ENCODE peak calls at places on chromosomes 3 and 15, in five cellular contexts. C, L, X, U and Z are unnamed samples.

GRCh38 chr3:88809993-88810392 is 297.4 kb upstream of the EPHA3 start:
- DNase-seq in X (no peak), U (no peak), L (no peak), C (no peak), Z (peak; percentile 21)

GRCh38 chr15:29333261-29333660 is 63.6 kb upstream of the NSMCE3 start:
- DNase-seq in X (no peak), L (no peak), C (no peak), U (no peak), Z (no peak)

GRCh38 chr3:189365609-189366564 is 194.1 kb downstream of the TPRG1 start:
- DNase-seq in U (no peak), X (no peak), L (no peak), C (no peak), Z (no peak)

GRCh38 chr3:55818485-55818884 is 331.4 kb upstream of the WNT5A start:
- DNase-seq in C (no peak), L (no peak), U (no peak), X (no peak), Z (no peak)

GRCh38 chr3:180870008-180870733 is 42.3 kb upstream of the FXR1 start:
- DNase-seq in L (peak; percentile 49), X (peak; percentile 62), U (peak; percentile 52), C (no peak), Z (no peak)

GRCh38 chr3:195565716-195566115 is 18.0 kb downstream of the APOD start:
- DNase-seq in C (no peak), U (no peak), X (no peak), L (no peak), Z (no peak)

GRCh38 chr3:146019508-146019907 is 141.5 kb downstream of the PLOD2 start:
- DNase-seq in L (no peak), X (no peak), U (no peak), C (no peak), Z (no peak)

GRCh38 chr3:60497922-60498321 is 753.3 kb downstream of the FHIT start:
- DNase-seq in U (no peak), C (no peak), L (no peak), X (no peak), Z (no peak)

GRCh38 chr3:72230774-72231379 is 445.9 kb upstream of the PROK2 start:
- DNase-seq in U (no peak), X (no peak), L (no peak), C (no peak), Z (no peak)

GRCh38 chr3:42036483-42036823 is 54.7 kb upstream of the TRAK1 start:
- DNase-seq in C (no peak), L (no peak), U (peak; percentile 60), X (peak; percentile 78), Z (peak; percentile 87)

GRCh38 chr15:68054658-68055223 is 626 bp downstream of the PIAS1 start:
- DNase-seq in X (peak; percentile 64), L (peak; percentile 62), C (no peak), U (peak; percentile 63), Z (no peak)

GRCh38 chr15:98333206-98333605 is 315.1 kb upstream of the IGF1R start:
- DNase-seq in U (no peak), L (no peak), X (no peak), C (no peak), Z (no peak)

GRCh38 chr3:5389057-5389456 is 201.6 kb downstream of the EDEM1 start:
- DNase-seq in L (no peak), X (no peak), C (no peak), U (no peak), Z (no peak)

GRCh38 chr3:72655758-72656157 is 192.5 kb downstream of the SHQ1 start:
- DNase-seq in U (no peak), C (no peak), L (no peak), X (no peak), Z (no peak)

GRCh38 chr15:83444936-83445335 is 2.2 kb upstream of the SH3GL3 start:
- DNase-seq in L (no peak), U (no peak), X (no peak), C (no peak), Z (no peak)

GRCh38 chr15:39874890-39875549 is 45.0 kb downstream of the GPR176 start:
- DNase-seq in X (no peak), C (no peak), U (no peak), L (no peak), Z (no peak)

GRCh38 chr3:150421799-150422548 is 13.9 kb downstream of the TSC22D2 start:
- DNase-seq in X (no peak), L (no peak), C (no peak), U (no peak), Z (no peak)

GRCh38 chr15:39172380-39173281 is 408.2 kb upstream of the THBS1 start:
- DNase-seq in L (no peak), C (no peak), U (no peak), X (no peak), Z (no peak)

DNA sequence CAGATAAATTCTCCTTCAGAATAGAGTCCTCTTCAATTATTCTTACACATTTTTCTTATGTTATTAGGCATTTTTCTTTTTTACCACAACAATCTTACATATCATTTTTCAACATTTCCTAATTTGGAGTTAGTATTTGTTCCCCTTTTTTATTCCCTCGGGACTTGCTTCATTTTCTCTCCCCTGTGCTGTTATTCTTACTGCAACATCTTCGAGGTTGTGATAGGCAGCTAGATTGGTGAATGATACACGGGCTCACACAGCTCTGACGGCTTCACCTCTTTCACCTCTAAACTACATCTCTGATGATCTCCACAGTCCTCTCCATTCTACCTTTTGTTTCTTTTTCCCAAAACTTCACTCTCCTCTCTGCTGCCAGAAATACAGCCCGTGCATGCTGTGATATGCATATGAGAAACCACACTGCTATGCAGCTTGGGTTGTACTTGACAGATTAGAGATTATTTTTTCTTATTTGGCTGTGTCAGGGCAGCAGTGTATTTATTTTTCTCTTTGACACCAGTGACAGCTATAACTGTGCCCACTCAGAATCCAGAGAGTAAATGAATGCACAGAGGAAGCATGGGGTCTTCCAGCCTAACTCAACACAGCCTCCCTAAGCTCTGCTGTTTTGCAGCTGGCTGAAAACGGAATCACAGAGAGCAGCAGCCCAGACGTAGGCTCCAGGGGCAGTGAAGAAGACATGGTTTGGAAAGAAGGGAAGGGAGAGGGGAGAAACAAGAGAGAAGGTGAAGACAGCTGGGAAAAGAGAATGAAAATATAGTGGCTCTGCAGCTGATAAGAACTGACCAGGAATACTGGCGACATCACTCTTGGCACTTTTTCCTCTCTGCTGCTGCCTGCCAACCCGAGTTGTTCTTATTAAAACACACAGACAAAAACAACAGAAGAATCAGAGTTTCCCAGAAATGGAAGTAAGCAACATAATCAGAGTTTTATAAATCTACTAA is 61.8 kb downstream of the SLC9A9 start:
- DNase-seq in X (peak; percentile 70), U (peak; percentile 66), L (peak; percentile 25), C (no peak), Z (no peak)
- H3K4me3 ChIP-seq in X (no peak overlapping the region), U (peak overlapping the region; percentile 20), L (no peak overlapping the region), C (no peak overlapping the region), Z (no peak overlapping the region)

GRCh38 chr15:79035814-79036213 is 54.8 kb downstream of the RASGRF1 start:
- DNase-seq in U (no peak), L (no peak), X (no peak), C (no peak), Z (no peak)

GRCh38 chr15:79036323-79036722 is 54.3 kb downstream of the RASGRF1 start:
- DNase-seq in L (no peak), U (no peak), X (no peak), C (no peak), Z (no peak)

GRCh38 chr15:79034284-79034683 is 56.3 kb downstream of the RASGRF1 start:
- DNase-seq in U (no peak), X (no peak), C (no peak), L (no peak), Z (no peak)

GRCh38 chr15:79032656-79033055 is 57.9 kb downstream of the RASGRF1 start:
- DNase-seq in X (no peak), U (no peak), C (no peak), L (no peak), Z (no peak)

DNA sequence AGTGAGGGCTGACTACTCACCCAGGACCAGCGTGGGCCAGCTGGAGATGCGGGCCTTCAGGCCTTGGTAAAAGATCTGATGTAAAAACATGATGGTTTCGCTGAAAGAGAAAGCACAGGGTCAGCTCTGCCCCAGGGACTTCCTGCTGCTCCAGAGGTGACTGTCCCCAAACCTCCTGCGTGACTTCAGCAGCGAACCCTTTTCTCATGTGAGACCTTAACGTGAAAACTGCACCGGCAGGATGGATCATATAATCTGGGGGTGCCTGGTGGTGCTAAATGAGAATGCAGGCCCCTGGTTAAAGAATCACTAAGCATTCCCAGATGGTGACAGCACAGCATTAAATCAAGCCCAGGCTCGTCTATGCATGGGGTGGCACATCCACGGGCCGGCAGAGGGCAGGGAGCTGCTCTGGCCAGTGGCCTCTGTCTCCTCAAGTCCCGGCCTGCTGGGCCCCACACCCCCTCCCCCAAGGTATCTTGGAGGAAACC is 55.4 kb downstream of the RASGRF1 start:
- DNase-seq in C (no peak), U (no peak), L (no peak), X (no peak), Z (no peak)
- TF ChIP-seq CTCF in C (no peak), U (no peak), L (no peak), X (no peak), Z (no peak)

GRCh38 chr3:157999246-157999645 is 107.0 kb downstream of the SHOX2 start:
- DNase-seq in L (no peak), U (no peak), X (no peak), C (no peak), Z (no peak)
- H3K4me3 ChIP-seq in L (no peak overlapping the region), U (no peak overlapping the region), X (no peak overlapping the region), C (no peak overlapping the region), Z (no peak overlapping the region)

GRCh38 chr3:120559228-120560061 is 36.7 kb upstream of the NDUFB4 start:
- DNase-seq in U (no peak), C (no peak), X (no peak), L (peak; percentile 45), Z (no peak)
- TF ChIP-seq CTCF in U (no peak), C (no peak), X (peak; percentile 42), L (no peak), Z (no peak)

GRCh38 chr3:147925272-147925671 is 516.1 kb downstream of the ZIC1 start:
- DNase-seq in L (no peak), U (no peak), X (no peak), C (no peak), Z (no peak)

GRCh38 chr3:147924755-147925154 is 515.6 kb downstream of the ZIC1 start:
- DNase-seq in L (no peak), U (peak; percentile 43), X (no peak), C (no peak), Z (no peak)

GRCh38 chr3:147915057-147915456 is 505.9 kb downstream of the ZIC1 start:
- DNase-seq in L (no peak), X (no peak), C (no peak), U (no peak), Z (no peak)

GRCh38 chr3:147919496-147919895 is 510.3 kb downstream of the ZIC1 start:
- DNase-seq in L (no peak), C (no peak), X (no peak), U (no peak), Z (no peak)

GRCh38 chr3:147921044-147921443 is 511.9 kb downstream of the ZIC1 start:
- DNase-seq in U (no peak), X (no peak), C (no peak), L (no peak), Z (peak; percentile 46)
- H3K4me3 ChIP-seq in U (no peak overlapping the region), X (no peak overlapping the region), C (no peak overlapping the region), L (no peak overlapping the region), Z (no peak overlapping the region)

GRCh38 chr3:160473233-160473632 is 23.6 kb upstream of the TRIM59 start:
- DNase-seq in C (no peak), X (no peak), L (no peak), U (no peak), Z (peak; percentile 86)
- TF ChIP-seq CTCF in C (no peak), X (no peak), L (no peak), U (no peak), Z (no peak)

GRCh38 chr3:151880326-151880725 is 6.9 kb downstream of the SUCNR1 start:
- DNase-seq in L (no peak), C (no peak), U (no peak), X (no peak), Z (no peak)
- H3K4me3 ChIP-seq in L (no peak overlapping the region), C (no peak overlapping the region), U (no peak overlapping the region), X (no peak overlapping the region), Z (no peak overlapping the region)